ENCODE peak calls at places on chromosome 9, in ten cellular contexts. One of them, this sample, is unnamed.

GRCh38 chr9:23145467-23145866 is 680.6 kb downstream of the ELAVL2 start:
- DNase-seq in cardiac muscle cell: no peak
- DNase-seq in pancreas: no peak
- DNase-seq in stomach: no peak
- DNase-seq in heart right ventricle: no peak
- DNase-seq in right lobe of liver: no peak
- DNase-seq in uterus: no peak
- DNase-seq in left ventricle myocardium inferior: no peak
- DNase-seq in RWPE1: no peak
- DNase-seq in mammary epithelial cell: no peak
- DNase-seq in this sample: no peak

GRCh38 chr9:98810106-98810840 is 2.8 kb downstream of the GALNT12 start:
- DNase-seq in cardiac muscle cell: no peak
- DNase-seq in pancreas: no peak
- DNase-seq in stomach: no peak
- DNase-seq in heart right ventricle: no peak
- DNase-seq in right lobe of liver: no peak
- DNase-seq in uterus: no peak
- DNase-seq in left ventricle myocardium inferior: no peak
- DNase-seq in RWPE1: no peak
- DNase-seq in mammary epithelial cell: no peak
- DNase-seq in this sample: no peak

GRCh38 chr9:101587644-101588043 is 7.1 kb downstream of the PPP3R2 start:
- DNase-seq in cardiac muscle cell: no peak
- DNase-seq in pancreas: no peak
- DNase-seq in stomach: no peak
- DNase-seq in heart right ventricle: no peak
- DNase-seq in right lobe of liver: no peak
- DNase-seq in uterus: no peak
- DNase-seq in left ventricle myocardium inferior: no peak
- DNase-seq in RWPE1: no peak
- DNase-seq in mammary epithelial cell: no peak
- DNase-seq in this sample: no peak

GRCh38 chr9:115042781-115043509 is 75.0 kb downstream of the TNC start:
- DNase-seq in cardiac muscle cell: no peak
- DNase-seq in pancreas: no peak
- DNase-seq in stomach: no peak
- DNase-seq in heart right ventricle: no peak
- DNase-seq in right lobe of liver: no peak
- DNase-seq in uterus: no peak
- DNase-seq in left ventricle myocardium inferior: no peak
- DNase-seq in RWPE1: no peak
- DNase-seq in mammary epithelial cell: peak; percentile 28
- DNase-seq in this sample: no peak

GRCh38 chr9:105912868-105913516 is 218.7 kb downstream of the TMEM38B start:
- DNase-seq in cardiac muscle cell: no peak
- DNase-seq in pancreas: no peak
- DNase-seq in stomach: no peak
- DNase-seq in heart right ventricle: no peak
- DNase-seq in right lobe of liver: no peak
- DNase-seq in uterus: no peak
- DNase-seq in left ventricle myocardium inferior: no peak
- DNase-seq in RWPE1: peak; percentile 88
- DNase-seq in mammary epithelial cell: peak; percentile 85
- DNase-seq in this sample: no peak

GRCh38 chr9:31608413-31608812 is 776.0 kb upstream of the ACO1 start:
- DNase-seq in cardiac muscle cell: no peak
- DNase-seq in pancreas: no peak
- DNase-seq in stomach: no peak
- DNase-seq in heart right ventricle: no peak
- DNase-seq in right lobe of liver: no peak
- DNase-seq in uterus: no peak
- DNase-seq in left ventricle myocardium inferior: no peak
- DNase-seq in RWPE1: no peak
- DNase-seq in mammary epithelial cell: no peak
- DNase-seq in this sample: no peak

GRCh38 chr9:27655454-27655853 is 82.2 kb upstream of the C9orf72 start:
- DNase-seq in cardiac muscle cell: no peak
- DNase-seq in pancreas: no peak
- DNase-seq in stomach: no peak
- DNase-seq in heart right ventricle: no peak
- DNase-seq in right lobe of liver: no peak
- DNase-seq in uterus: no peak
- DNase-seq in left ventricle myocardium inferior: no peak
- DNase-seq in RWPE1: no peak
- DNase-seq in mammary epithelial cell: no peak
- DNase-seq in this sample: no peak

GRCh38 chr9:114621561-114621960 is 10.5 kb downstream of the TMEM268 start:
- DNase-seq in cardiac muscle cell: no peak
- DNase-seq in pancreas: no peak
- DNase-seq in stomach: no peak
- DNase-seq in heart right ventricle: no peak
- DNase-seq in right lobe of liver: no peak
- DNase-seq in uterus: no peak
- DNase-seq in left ventricle myocardium inferior: no peak
- DNase-seq in RWPE1: no peak
- DNase-seq in mammary epithelial cell: no peak
- DNase-seq in this sample: no peak

GRCh38 chr9:3028535-3028934 is 184.6 kb upstream of the PUM3 start:
- DNase-seq in cardiac muscle cell: no peak
- DNase-seq in pancreas: no peak
- DNase-seq in stomach: no peak
- DNase-seq in heart right ventricle: no peak
- DNase-seq in right lobe of liver: no peak
- DNase-seq in uterus: no peak
- DNase-seq in left ventricle myocardium inferior: no peak
- DNase-seq in RWPE1: no peak
- DNase-seq in mammary epithelial cell: no peak
- DNase-seq in this sample: no peak

GRCh38 chr9:91301161-91301560 is 60.6 kb downstream of the AUH start:
- DNase-seq in cardiac muscle cell: no peak
- DNase-seq in pancreas: no peak
- DNase-seq in stomach: no peak
- DNase-seq in heart right ventricle: no peak
- DNase-seq in right lobe of liver: no peak
- DNase-seq in uterus: no peak
- DNase-seq in left ventricle myocardium inferior: no peak
- DNase-seq in RWPE1: peak; percentile 45
- DNase-seq in mammary epithelial cell: no peak
- DNase-seq in this sample: no peak

GRCh38 chr9:103721056-103721455 is 373.1 kb upstream of the SMC2 start:
- DNase-seq in cardiac muscle cell: no peak
- DNase-seq in pancreas: no peak
- DNase-seq in stomach: no peak
- DNase-seq in heart right ventricle: no peak
- DNase-seq in right lobe of liver: no peak
- DNase-seq in uterus: no peak
- DNase-seq in left ventricle myocardium inferior: no peak
- DNase-seq in RWPE1: no peak
- DNase-seq in mammary epithelial cell: no peak
- DNase-seq in this sample: no peak

GRCh38 chr9:119003218-119003617 is 366.0 kb downstream of the BRINP1 start:
- DNase-seq in cardiac muscle cell: no peak
- DNase-seq in pancreas: no peak
- DNase-seq in stomach: no peak
- DNase-seq in heart right ventricle: no peak
- DNase-seq in right lobe of liver: no peak
- DNase-seq in uterus: no peak
- DNase-seq in left ventricle myocardium inferior: no peak
- DNase-seq in RWPE1: no peak
- DNase-seq in mammary epithelial cell: no peak
- DNase-seq in this sample: no peak

GRCh38 chr9:126527109-126527825 is 86.5 kb upstream of the LMX1B start:
- DNase-seq in cardiac muscle cell: no peak
- DNase-seq in pancreas: no peak
- DNase-seq in stomach: no peak
- DNase-seq in heart right ventricle: no peak
- DNase-seq in right lobe of liver: peak; percentile 49
- DNase-seq in uterus: no peak
- DNase-seq in left ventricle myocardium inferior: no peak
- DNase-seq in RWPE1: no peak
- DNase-seq in mammary epithelial cell: no peak
- DNase-seq in this sample: no peak

GRCh38 chr9:534886-535285 is 306.6 kb upstream of the DMRT1 start:
- DNase-seq in cardiac muscle cell: no peak
- DNase-seq in pancreas: no peak
- DNase-seq in stomach: peak; percentile 57
- DNase-seq in heart right ventricle: peak; percentile 26
- DNase-seq in right lobe of liver: no peak
- DNase-seq in uterus: no peak
- DNase-seq in left ventricle myocardium inferior: peak; percentile 44
- DNase-seq in RWPE1: peak; percentile 16
- DNase-seq in mammary epithelial cell: peak; percentile 69
- DNase-seq in this sample: no peak

GRCh38 chr9:107284636-107285035 is 1.6 kb downstream of the RAD23B start:
- DNase-seq in cardiac muscle cell: no peak
- DNase-seq in pancreas: no peak
- DNase-seq in stomach: no peak
- DNase-seq in heart right ventricle: no peak
- DNase-seq in right lobe of liver: no peak
- DNase-seq in uterus: no peak
- DNase-seq in left ventricle myocardium inferior: no peak
- DNase-seq in RWPE1: no peak
- DNase-seq in mammary epithelial cell: no peak
- DNase-seq in this sample: no peak
- H3K27ac ChIP-seq in cardiac muscle cell: peak overlapping the region; percentile 99
- H3K27ac ChIP-seq in pancreas: peak overlapping the region; percentile 98
- H3K27ac ChIP-seq in stomach: peak overlapping the region; percentile 98
- H3K27ac ChIP-seq in heart right ventricle: no peak overlapping the region
- H3K27ac ChIP-seq in right lobe of liver: peak overlapping the region; percentile 98
- H3K27ac ChIP-seq in uterus: peak overlapping the region; percentile 99
- H3K27ac ChIP-seq in left ventricle myocardium inferior: peak overlapping the region; percentile 99
- H3K27ac ChIP-seq in RWPE1: no peak overlapping the region
- H3K27ac ChIP-seq in mammary epithelial cell: peak overlapping the region; percentile 83
- H3K27ac ChIP-seq in this sample: peak overlapping the region; percentile 99

DNA sequence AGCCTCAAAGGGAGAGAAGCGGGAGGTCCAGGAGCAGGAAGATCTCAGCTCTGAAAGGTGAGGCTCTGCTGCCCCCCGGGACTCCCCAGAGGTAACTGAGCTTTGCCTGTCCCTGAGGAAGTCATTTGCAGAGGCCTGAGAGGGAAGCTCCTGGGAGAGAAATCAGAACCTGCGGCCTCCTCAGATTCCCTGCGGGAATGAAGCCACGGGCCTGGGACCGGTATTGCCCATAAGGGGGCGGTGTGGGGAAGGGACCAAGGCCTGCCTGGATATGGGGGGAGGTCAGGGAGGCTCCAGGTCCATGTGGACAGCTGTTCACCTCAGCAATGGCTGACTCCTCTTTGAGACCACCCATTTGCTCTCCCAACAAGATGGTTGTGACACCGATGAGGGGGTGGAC is 1.3 kb downstream of the SPATA31E1 start:
- DNase-seq in cardiac muscle cell: no peak
- DNase-seq in pancreas: no peak
- DNase-seq in stomach: no peak
- DNase-seq in heart right ventricle: no peak
- DNase-seq in right lobe of liver: no peak
- DNase-seq in uterus: no peak
- DNase-seq in left ventricle myocardium inferior: no peak
- DNase-seq in RWPE1: no peak
- DNase-seq in mammary epithelial cell: no peak
- DNase-seq in this sample: no peak
- TF ChIP-seq CTCF in cardiac muscle cell: peak; percentile 20
- TF ChIP-seq CTCF in pancreas: no peak
- TF ChIP-seq CTCF in stomach: no peak
- TF ChIP-seq CTCF in heart right ventricle: no peak
- TF ChIP-seq CTCF in right lobe of liver: no peak
- TF ChIP-seq CTCF in uterus: no peak
- TF ChIP-seq CTCF in left ventricle myocardium inferior: peak; percentile 15
- TF ChIP-seq CTCF in RWPE1: no peak
- TF ChIP-seq CTCF in mammary epithelial cell: peak; percentile 31
- TF ChIP-seq CTCF in this sample: no peak

DNA sequence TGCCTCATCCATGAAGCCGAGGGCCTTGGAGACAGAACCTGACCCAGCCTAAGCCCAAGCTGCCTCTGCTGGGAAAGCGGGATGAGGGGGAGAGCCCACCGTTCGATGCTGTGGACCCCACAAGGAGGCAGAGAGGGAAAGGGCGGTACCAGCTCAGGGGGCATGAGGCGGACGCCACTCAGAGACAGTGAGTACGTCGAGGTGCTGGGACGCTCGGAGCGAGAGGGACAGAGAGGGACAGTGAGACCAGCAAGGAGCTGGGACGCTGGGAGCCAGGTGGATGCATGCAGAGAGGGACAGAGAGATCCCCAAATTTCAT is 33.6 kb downstream of the EXD3 start:
- DNase-seq in cardiac muscle cell: no peak
- DNase-seq in pancreas: no peak
- DNase-seq in stomach: no peak
- DNase-seq in heart right ventricle: no peak
- DNase-seq in right lobe of liver: no peak
- DNase-seq in uterus: no peak
- DNase-seq in left ventricle myocardium inferior: no peak
- DNase-seq in RWPE1: no peak
- DNase-seq in mammary epithelial cell: no peak
- DNase-seq in this sample: no peak
- H3K27ac ChIP-seq in cardiac muscle cell: no peak overlapping the region
- H3K27ac ChIP-seq in pancreas: no peak overlapping the region
- H3K27ac ChIP-seq in stomach: no peak overlapping the region
- H3K27ac ChIP-seq in heart right ventricle: no peak overlapping the region
- H3K27ac ChIP-seq in right lobe of liver: no peak overlapping the region
- H3K27ac ChIP-seq in uterus: no peak overlapping the region
- H3K27ac ChIP-seq in left ventricle myocardium inferior: no peak overlapping the region
- H3K27ac ChIP-seq in RWPE1: no peak overlapping the region
- H3K27ac ChIP-seq in mammary epithelial cell: no peak overlapping the region
- H3K27ac ChIP-seq in this sample: no peak overlapping the region

GRCh38 chr9:124120272-124120671 is 108.7 kb downstream of the LHX2 start:
- DNase-seq in cardiac muscle cell: no peak
- DNase-seq in pancreas: no peak
- DNase-seq in stomach: no peak
- DNase-seq in heart right ventricle: no peak
- DNase-seq in right lobe of liver: no peak
- DNase-seq in uterus: no peak
- DNase-seq in left ventricle myocardium inferior: no peak
- DNase-seq in RWPE1: no peak
- DNase-seq in mammary epithelial cell: no peak
- DNase-seq in this sample: no peak

GRCh38 chr9:124121725-124122124 is 110.2 kb downstream of the LHX2 start:
- DNase-seq in cardiac muscle cell: no peak
- DNase-seq in pancreas: no peak
- DNase-seq in stomach: no peak
- DNase-seq in heart right ventricle: no peak
- DNase-seq in right lobe of liver: no peak
- DNase-seq in uterus: no peak
- DNase-seq in left ventricle myocardium inferior: no peak
- DNase-seq in RWPE1: no peak
- DNase-seq in mammary epithelial cell: no peak
- DNase-seq in this sample: no peak

GRCh38 chr9:124124729-124125589 is 113.4 kb downstream of the LHX2 start:
- DNase-seq in cardiac muscle cell: no peak
- DNase-seq in pancreas: no peak
- DNase-seq in stomach: no peak
- DNase-seq in heart right ventricle: no peak
- DNase-seq in right lobe of liver: no peak
- DNase-seq in uterus: no peak
- DNase-seq in left ventricle myocardium inferior: no peak
- DNase-seq in RWPE1: no peak
- DNase-seq in mammary epithelial cell: no peak
- DNase-seq in this sample: no peak

GRCh38 chr9:124122321-124122720 is 110.8 kb downstream of the LHX2 start:
- DNase-seq in cardiac muscle cell: no peak
- DNase-seq in pancreas: no peak
- DNase-seq in stomach: no peak
- DNase-seq in heart right ventricle: no peak
- DNase-seq in right lobe of liver: no peak
- DNase-seq in uterus: no peak
- DNase-seq in left ventricle myocardium inferior: no peak
- DNase-seq in RWPE1: no peak
- DNase-seq in mammary epithelial cell: no peak
- DNase-seq in this sample: no peak

GRCh38 chr9:124122813-124123462 is 111.4 kb downstream of the LHX2 start:
- DNase-seq in cardiac muscle cell: no peak
- DNase-seq in pancreas: no peak
- DNase-seq in stomach: no peak
- DNase-seq in heart right ventricle: no peak
- DNase-seq in right lobe of liver: no peak
- DNase-seq in uterus: no peak
- DNase-seq in left ventricle myocardium inferior: no peak
- DNase-seq in RWPE1: no peak
- DNase-seq in mammary epithelial cell: no peak
- DNase-seq in this sample: no peak
- TF ChIP-seq CTCF in cardiac muscle cell: peak; percentile 63
- TF ChIP-seq CTCF in pancreas: no peak
- TF ChIP-seq CTCF in stomach: no peak
- TF ChIP-seq CTCF in heart right ventricle: no peak
- TF ChIP-seq CTCF in right lobe of liver: peak; percentile 19
- TF ChIP-seq CTCF in uterus: no peak
- TF ChIP-seq CTCF in left ventricle myocardium inferior: no peak
- TF ChIP-seq CTCF in RWPE1: peak; percentile 19
- TF ChIP-seq CTCF in mammary epithelial cell: peak; percentile 31
- TF ChIP-seq CTCF in this sample: no peak